ENCODE peak calls at places on chromosome 17, in seven cellular contexts. One of them, this sample, is unnamed.

GRCh38 chr17:57440522-57441269 is 184.4 kb downstream of the MSI2 start:
- DNase-seq in glutamatergic neuron: peak
- DNase-seq in fibroblast of pulmonary artery: peak
- DNase-seq in bronchial epithelial cell: peak
- DNase-seq in CD4-positive, alpha-beta T cell: peak
- DNase-seq in HCT116: peak
- DNase-seq in body of pancreas: peak
- DNase-seq in this sample: peak

GRCh38 chr17:59328534-59329095 is 2.8 kb upstream of the YPEL2 start:
- DNase-seq in bronchial epithelial cell: no peak
- DNase-seq in body of pancreas: no peak
- DNase-seq in glutamatergic neuron: peak
- DNase-seq in CD4-positive, alpha-beta T cell: no peak
- DNase-seq in fibroblast of pulmonary artery: no peak
- DNase-seq in HCT116: no peak
- DNase-seq in this sample: no peak

GRCh38 chr17:14699569-14700190 is 398.8 kb downstream of the HS3ST3B1 start:
- DNase-seq in fibroblast of pulmonary artery: no peak
- DNase-seq in glutamatergic neuron: no peak
- DNase-seq in HCT116: no peak
- DNase-seq in bronchial epithelial cell: peak
- DNase-seq in CD4-positive, alpha-beta T cell: no peak
- DNase-seq in body of pancreas: no peak
- DNase-seq in this sample: no peak

GRCh38 chr17:34424814-34425490 is 61.9 kb upstream of the CCL1 start:
- DNase-seq in glutamatergic neuron: peak
- DNase-seq in body of pancreas: no peak
- DNase-seq in bronchial epithelial cell: no peak
- DNase-seq in HCT116: no peak
- DNase-seq in fibroblast of pulmonary artery: no peak
- DNase-seq in CD4-positive, alpha-beta T cell: no peak
- DNase-seq in this sample: no peak

GRCh38 chr17:55704412-55704811 is 18.3 kb downstream of the TMEM100 start:
- DNase-seq in CD4-positive, alpha-beta T cell: no peak
- DNase-seq in HCT116: no peak
- DNase-seq in glutamatergic neuron: no peak
- DNase-seq in body of pancreas: no peak
- DNase-seq in fibroblast of pulmonary artery: no peak
- DNase-seq in bronchial epithelial cell: peak
- DNase-seq in this sample: no peak

GRCh38 chr17:33049781-33050414 is 58.3 kb downstream of the SPACA3 start:
- DNase-seq in CD4-positive, alpha-beta T cell: no peak
- DNase-seq in body of pancreas: peak
- DNase-seq in bronchial epithelial cell: peak
- DNase-seq in glutamatergic neuron: peak
- DNase-seq in HCT116: peak
- DNase-seq in fibroblast of pulmonary artery: peak
- DNase-seq in this sample: peak

GRCh38 chr17:9839433-9839832 is 13.7 kb downstream of the GLP2R start:
- DNase-seq in HCT116: no peak
- DNase-seq in body of pancreas: no peak
- DNase-seq in CD4-positive, alpha-beta T cell: no peak
- DNase-seq in fibroblast of pulmonary artery: no peak
- DNase-seq in glutamatergic neuron: no peak
- DNase-seq in bronchial epithelial cell: no peak
- DNase-seq in this sample: no peak

GRCh38 chr17:3689262-3690093 is 6.5 kb downstream of the P2RX5 start:
- DNase-seq in glutamatergic neuron: no peak
- DNase-seq in HCT116: no peak
- DNase-seq in body of pancreas: no peak
- DNase-seq in CD4-positive, alpha-beta T cell: no peak
- DNase-seq in bronchial epithelial cell: no peak
- DNase-seq in fibroblast of pulmonary artery: no peak
- DNase-seq in this sample: no peak

GRCh38 chr17:72145972-72146755 is 25.3 kb downstream of the SOX9 start:
- DNase-seq in body of pancreas: no peak
- DNase-seq in glutamatergic neuron: no peak
- DNase-seq in HCT116: no peak
- DNase-seq in CD4-positive, alpha-beta T cell: no peak
- DNase-seq in fibroblast of pulmonary artery: no peak
- DNase-seq in bronchial epithelial cell: no peak
- DNase-seq in this sample: no peak

GRCh38 chr17:17833664-17834357 is 3.0 kb downstream of the SREBF1 start:
- DNase-seq in body of pancreas: no peak
- DNase-seq in fibroblast of pulmonary artery: no peak
- DNase-seq in glutamatergic neuron: no peak
- DNase-seq in CD4-positive, alpha-beta T cell: no peak
- DNase-seq in HCT116: no peak
- DNase-seq in bronchial epithelial cell: no peak
- DNase-seq in this sample: no peak

GRCh38 chr17:58630883-58631522 is 60.8 kb downstream of the TEX14 start:
- DNase-seq in bronchial epithelial cell: no peak
- DNase-seq in glutamatergic neuron: peak
- DNase-seq in fibroblast of pulmonary artery: no peak
- DNase-seq in HCT116: peak
- DNase-seq in body of pancreas: peak
- DNase-seq in CD4-positive, alpha-beta T cell: no peak
- DNase-seq in this sample: peak

GRCh38 chr17:58331815-58332719 is 3.5 kb upstream of the TSPOAP1 start:
- DNase-seq in HCT116: no peak
- DNase-seq in body of pancreas: peak
- DNase-seq in CD4-positive, alpha-beta T cell: peak
- DNase-seq in bronchial epithelial cell: no peak
- DNase-seq in fibroblast of pulmonary artery: no peak
- DNase-seq in glutamatergic neuron: peak
- DNase-seq in this sample: no peak

GRCh38 chr17:65557349-65558310 is 3.8 kb downstream of the AXIN2 start:
- DNase-seq in fibroblast of pulmonary artery: peak
- DNase-seq in HCT116: peak
- DNase-seq in CD4-positive, alpha-beta T cell: no peak
- DNase-seq in body of pancreas: no peak
- DNase-seq in glutamatergic neuron: no peak
- DNase-seq in bronchial epithelial cell: no peak
- DNase-seq in this sample: no peak

GRCh38 chr17:11742891-11743290 is 144.6 kb downstream of the DNAH9 start:
- DNase-seq in CD4-positive, alpha-beta T cell: no peak
- DNase-seq in fibroblast of pulmonary artery: no peak
- DNase-seq in glutamatergic neuron: no peak
- DNase-seq in body of pancreas: no peak
- DNase-seq in HCT116: no peak
- DNase-seq in bronchial epithelial cell: no peak
- DNase-seq in this sample: no peak

GRCh38 chr17:8110456-8110804 is 7.9 kb downstream of the ALOXE3 start:
- DNase-seq in CD4-positive, alpha-beta T cell: no peak
- DNase-seq in body of pancreas: no peak
- DNase-seq in HCT116: no peak
- DNase-seq in bronchial epithelial cell: no peak
- DNase-seq in fibroblast of pulmonary artery: no peak
- DNase-seq in glutamatergic neuron: no peak
- DNase-seq in this sample: no peak

GRCh38 chr17:74101527-74101926 is 102.0 kb upstream of the RPL38 start:
- DNase-seq in fibroblast of pulmonary artery: no peak
- DNase-seq in glutamatergic neuron: no peak
- DNase-seq in CD4-positive, alpha-beta T cell: no peak
- DNase-seq in bronchial epithelial cell: no peak
- DNase-seq in HCT116: no peak
- DNase-seq in body of pancreas: no peak
- DNase-seq in this sample: no peak

GRCh38 chr17:59830007-59830630 is 62.6 kb downstream of the TUBD1 start:
- DNase-seq in bronchial epithelial cell: peak
- DNase-seq in glutamatergic neuron: no peak
- DNase-seq in body of pancreas: no peak
- DNase-seq in fibroblast of pulmonary artery: peak
- DNase-seq in HCT116: no peak
- DNase-seq in CD4-positive, alpha-beta T cell: no peak
- DNase-seq in this sample: no peak

DNA sequence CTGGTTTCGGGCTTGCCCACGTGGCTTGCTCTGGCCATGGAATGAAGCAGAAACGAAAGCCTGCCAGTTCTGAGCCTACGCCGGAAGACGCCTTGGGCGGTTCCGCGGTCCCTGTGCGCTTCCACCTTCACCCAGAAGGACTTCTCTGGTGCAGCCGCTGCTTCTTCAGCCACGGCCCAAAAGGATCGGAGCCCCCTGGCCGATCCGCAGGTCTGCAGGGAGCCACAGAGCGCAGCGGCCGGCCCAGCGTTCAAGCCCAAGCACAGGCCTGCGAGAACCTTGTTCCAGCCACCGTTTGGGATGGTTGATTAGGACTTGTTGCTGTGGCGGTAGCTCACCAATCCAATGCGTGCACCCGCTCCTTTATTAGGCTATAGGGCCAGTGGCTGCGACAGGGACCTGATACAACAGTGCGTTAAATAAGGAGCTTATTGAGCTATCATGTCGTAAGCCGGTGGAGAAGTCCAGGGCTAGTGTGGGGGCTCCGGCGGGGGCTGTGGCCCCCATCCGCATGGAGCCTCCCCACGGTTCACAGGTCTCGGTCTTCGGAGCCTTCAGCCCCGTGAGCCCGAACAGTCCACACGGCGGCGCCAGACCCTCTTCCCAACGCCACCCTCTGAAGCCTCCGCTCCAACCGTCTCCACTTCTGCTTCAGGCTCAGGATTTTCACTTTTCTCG is 10.2 kb upstream of the MPP2 start:
- DNase-seq in body of pancreas: peak
- DNase-seq in glutamatergic neuron: peak
- DNase-seq in CD4-positive, alpha-beta T cell: peak
- DNase-seq in bronchial epithelial cell: peak
- DNase-seq in fibroblast of pulmonary artery: peak
- DNase-seq in HCT116: no peak
- DNase-seq in this sample: no peak
- TF ChIP-seq CTCF in body of pancreas: peak
- TF ChIP-seq CTCF in glutamatergic neuron: peak
- TF ChIP-seq CTCF in CD4-positive, alpha-beta T cell: peak
- TF ChIP-seq CTCF in bronchial epithelial cell: peak
- TF ChIP-seq CTCF in fibroblast of pulmonary artery: peak
- TF ChIP-seq CTCF in HCT116: no peak
- TF ChIP-seq CTCF in this sample: peak

GRCh38 chr17:77734371-77735050 is 224.0 kb upstream of the TNRC6C start:
- DNase-seq in bronchial epithelial cell: peak
- DNase-seq in glutamatergic neuron: peak
- DNase-seq in HCT116: no peak
- DNase-seq in fibroblast of pulmonary artery: peak
- DNase-seq in body of pancreas: peak
- DNase-seq in CD4-positive, alpha-beta T cell: no peak
- DNase-seq in this sample: no peak
- TF ChIP-seq CTCF in bronchial epithelial cell: no peak
- TF ChIP-seq CTCF in glutamatergic neuron: no peak
- TF ChIP-seq CTCF in HCT116: no peak
- TF ChIP-seq CTCF in fibroblast of pulmonary artery: no peak
- TF ChIP-seq CTCF in body of pancreas: no peak
- TF ChIP-seq CTCF in CD4-positive, alpha-beta T cell: no peak
- TF ChIP-seq CTCF in this sample: no peak

DNA sequence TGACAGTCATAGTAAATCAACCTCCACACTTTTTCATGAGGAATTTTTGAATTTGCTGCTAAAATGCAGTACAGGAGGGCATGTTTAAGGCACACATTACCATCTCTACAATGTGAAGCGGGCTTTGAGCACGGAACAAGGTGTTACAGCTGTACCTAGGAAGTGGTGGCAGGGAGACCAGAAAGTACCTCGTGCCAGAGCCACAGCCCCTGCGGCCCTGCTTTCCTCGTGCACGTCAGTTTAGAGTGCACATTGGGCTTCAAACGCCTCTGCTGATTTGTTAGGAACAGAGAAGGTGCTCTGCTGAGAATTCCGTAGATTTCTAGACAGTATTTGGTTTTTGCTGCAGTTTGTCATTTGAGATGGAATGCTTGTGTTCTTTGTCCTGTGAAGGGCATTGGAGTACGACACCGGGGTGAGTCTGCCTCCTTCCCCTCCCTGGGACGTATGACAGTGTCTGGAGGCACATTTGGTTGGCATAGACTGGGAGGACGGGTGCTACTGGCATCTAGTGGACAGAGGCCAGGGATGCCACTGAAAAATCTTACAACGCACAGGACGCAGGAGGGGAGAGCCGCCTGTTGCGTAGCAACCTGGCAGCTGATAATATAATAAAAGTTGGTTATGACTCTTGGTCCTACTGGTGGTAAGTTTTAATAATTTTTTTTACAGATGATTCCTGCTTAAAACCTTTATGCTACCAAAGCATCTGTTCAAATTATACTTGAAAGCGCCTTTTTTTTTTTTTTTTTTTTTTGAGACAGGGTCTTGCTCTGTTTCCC is 9.1 kb downstream of the FOXK2 start:
- DNase-seq in bronchial epithelial cell: peak
- DNase-seq in fibroblast of pulmonary artery: peak
- DNase-seq in HCT116: peak
- DNase-seq in CD4-positive, alpha-beta T cell: no peak
- DNase-seq in body of pancreas: peak
- DNase-seq in glutamatergic neuron: no peak
- DNase-seq in this sample: no peak
- TF ChIP-seq CTCF in bronchial epithelial cell: peak
- TF ChIP-seq CTCF in fibroblast of pulmonary artery: peak
- TF ChIP-seq CTCF in HCT116: no peak
- TF ChIP-seq CTCF in CD4-positive, alpha-beta T cell: no peak
- TF ChIP-seq CTCF in body of pancreas: peak
- TF ChIP-seq CTCF in glutamatergic neuron: no peak
- TF ChIP-seq CTCF in this sample: peak

DNA sequence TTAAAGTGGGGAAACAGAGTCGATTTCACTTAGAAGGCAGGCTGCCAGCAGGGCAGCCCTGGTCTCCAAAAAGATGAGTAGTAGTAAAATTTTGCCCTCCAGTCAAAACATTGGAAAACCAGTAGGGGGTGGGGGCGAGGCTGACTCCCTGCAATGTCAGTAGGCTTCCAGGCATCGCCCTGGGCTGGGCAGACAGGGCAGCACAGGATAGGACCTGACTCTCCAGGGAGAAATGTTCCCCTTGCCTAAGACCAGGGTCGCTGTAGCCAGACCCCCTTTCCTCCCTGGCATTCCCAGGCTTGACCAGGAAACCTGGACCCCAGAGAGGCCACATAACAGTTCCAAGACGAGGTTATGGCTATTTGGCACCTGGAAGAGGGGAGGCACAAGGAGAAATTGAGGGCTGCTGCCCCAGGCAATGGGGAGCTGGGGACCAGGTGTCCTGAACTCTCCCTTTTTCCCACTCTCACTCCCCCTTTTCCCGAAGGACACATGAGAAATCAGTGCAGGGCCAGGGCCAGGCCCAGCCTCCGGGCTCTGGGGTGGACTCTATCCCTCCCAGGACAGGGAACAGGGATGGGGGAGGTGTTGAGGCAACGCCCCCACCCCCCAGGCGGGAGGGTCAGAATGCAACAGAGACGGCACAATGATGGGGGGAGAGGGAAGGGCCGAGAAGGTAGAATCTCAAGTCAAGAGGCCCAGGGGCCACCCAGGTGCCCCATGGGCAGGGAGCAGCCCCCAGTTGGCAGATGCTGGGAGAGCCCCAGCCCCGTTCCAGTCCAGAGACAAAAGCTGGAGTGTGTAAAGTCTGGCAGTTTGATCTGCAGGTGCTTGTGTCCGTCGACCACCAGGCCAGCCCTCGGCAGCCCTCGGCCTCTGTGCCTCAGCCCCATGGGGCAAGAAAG is 4.5 kb upstream of the SAMD14 start:
- DNase-seq in body of pancreas: no peak
- DNase-seq in HCT116: no peak
- DNase-seq in fibroblast of pulmonary artery: no peak
- DNase-seq in bronchial epithelial cell: no peak
- DNase-seq in glutamatergic neuron: no peak
- DNase-seq in CD4-positive, alpha-beta T cell: no peak
- DNase-seq in this sample: no peak
- TF ChIP-seq CTCF in body of pancreas: no peak
- TF ChIP-seq CTCF in HCT116: no peak
- TF ChIP-seq CTCF in fibroblast of pulmonary artery: no peak
- TF ChIP-seq CTCF in bronchial epithelial cell: no peak
- TF ChIP-seq CTCF in glutamatergic neuron: no peak
- TF ChIP-seq CTCF in CD4-positive, alpha-beta T cell: no peak
- TF ChIP-seq CTCF in this sample: no peak

This sample was measured in neural crest cell.